ENCODE peak calls at places on chromosomes 11 and 22, in ten cellular contexts. C is heart right ventricle; B is esophagus squamous epithelium; I is spleen; L is kidney; E is upper lobe of right lung; J is CD8-positive, alpha-beta T cell; T is body of pancreas; V is mammary epithelial cell; Q is SJSA1. K is an unnamed sample.
A peak's percentile ranks its signal among the peaks of the same experiment; 100 is the strongest.

GRCh38 chr22:41825376-41825775 is 7.5 kb upstream of the SREBF2 start:
- DNase-seq in C (no peak), B (no peak), I (no peak), L (no peak), E (no peak), J (no peak), T (no peak), V (no peak), Q (no peak), K (no peak)

GRCh38 chr11:64253481-64253880 is 2.2 kb downstream of the PLCB3 start:
- DNase-seq in C (no peak), B (no peak), I (no peak), L (no peak), E (peak; percentile 61), J (no peak), T (peak; percentile 52), V (no peak), Q (no peak), K (no peak)

GRCh38 chr11:26993965-26994446 is at the start of gene FIBIN:
- DNase-seq in C (peak; percentile 24), B (no peak), I (peak; percentile 72), L (peak; percentile 79), E (no peak), J (no peak), T (peak; percentile 15), V (peak; percentile 34), Q (no peak), K (no peak)

GRCh38 chr22:45127866-45128265 is 35.9 kb upstream of the NUP50 start:
- DNase-seq in C (no peak), B (no peak), I (no peak), L (no peak), E (no peak), J (no peak), T (no peak), V (peak; percentile 36), Q (peak; percentile 83), K (no peak)

GRCh38 chr11:130478881-130479280 is 30.4 kb downstream of the ADAMTS15 start:
- DNase-seq in C (no peak), B (no peak), I (no peak), L (no peak), E (no peak), J (no peak), T (no peak), V (no peak), Q (no peak), K (no peak)

GRCh38 chr11:118142809-118143208 is 9.8 kb downstream of the SCN4B start:
- DNase-seq in C (no peak), B (no peak), I (peak; percentile 82), L (no peak), E (peak; percentile 54), J (no peak), T (no peak), V (no peak), Q (no peak), K (no peak)

GRCh38 chr11:73760066-73760679 is 701 bp downstream of the RAB6A start:
- DNase-seq in C (peak; percentile 56), B (no peak), I (no peak), L (peak; percentile 87), E (peak; percentile 81), J (no peak), T (peak; percentile 53), V (peak; percentile 18), Q (no peak), K (peak; percentile 6)

GRCh38 chr11:86248609-86249008 is 4.1 kb downstream of the EED start:
- DNase-seq in C (no peak), B (no peak), I (no peak), L (no peak), E (no peak), J (no peak), T (no peak), V (no peak), Q (no peak), K (no peak)

GRCh38 chr11:623999-624704 is 603 bp downstream of the CDHR5 start:
- DNase-seq in C (no peak), B (no peak), I (peak; percentile 52), L (peak; percentile 79), E (no peak), J (no peak), T (peak; percentile 42), V (peak; percentile 31), Q (no peak), K (no peak)

GRCh38 chr22:35785181-35785923 is 67.7 kb downstream of the APOL5 start:
- DNase-seq in C (no peak), B (no peak), I (no peak), L (no peak), E (no peak), J (no peak), T (no peak), V (peak; percentile 10), Q (no peak), K (no peak)

GRCh38 chr22:30830907-30831306 is 136.2 kb downstream of the OSBP2 start:
- DNase-seq in C (no peak), B (no peak), I (no peak), L (no peak), E (no peak), J (no peak), T (peak; percentile 31), V (peak; percentile 97), Q (peak; percentile 84), K (no peak)

GRCh38 chr11:120499859-120500258 is 11.7 kb upstream of the GRIK4 start:
- DNase-seq in C (no peak), B (no peak), I (no peak), L (no peak), E (no peak), J (no peak), T (no peak), V (no peak), Q (no peak), K (no peak)
- H3K4me3 ChIP-seq in C (no peak overlapping the region), B (no peak overlapping the region), I (no peak overlapping the region), L (no peak overlapping the region), E (no peak overlapping the region), J (no peak overlapping the region), T (no peak overlapping the region), V (no peak overlapping the region), Q (no peak overlapping the region), K (no peak overlapping the region)

GRCh38 chr22:47384977-47385376 is 622.5 kb downstream of the TBC1D22A start:
- DNase-seq in C (no peak), B (no peak), I (peak; percentile 23), L (no peak), E (peak; percentile 45), J (no peak), T (peak; percentile 2), V (no peak), Q (no peak), K (no peak)
- H3K9me3 ChIP-seq in C (no peaks in the 10 kb centered on the region), B (no peaks in the 10 kb centered on the region), I (no peaks in the 10 kb centered on the region), L (no peaks in the 10 kb centered on the region), E (no peaks in the 10 kb centered on the region), J (no peaks in the 10 kb centered on the region), T (no peaks in the 10 kb centered on the region), V (peaks cover 43% of the 10 kb centered on the region), Q (no peaks in the 10 kb centered on the region), K (no peaks in the 10 kb centered on the region)

GRCh38 chr11:16191212-16191851 is 165.0 kb downstream of the SOX6 start:
- DNase-seq in C (no peak), B (no peak), I (no peak), L (no peak), E (peak; percentile 46), J (no peak), T (no peak), V (no peak), Q (no peak), K (no peak)
- H3K27ac ChIP-seq in C (no peak overlapping the region), B (no peak overlapping the region), I (peak overlapping the region; percentile 37), L (no peak overlapping the region), E (no peak overlapping the region), J (no peak overlapping the region), T (no peak overlapping the region), V (no peak overlapping the region), Q (no peak overlapping the region), K (no peak overlapping the region)

GRCh38 chr11:74951241-74951640 is 2.2 kb downstream of the SPCS2 start:
- DNase-seq in C (no peak), B (no peak), I (no peak), L (no peak), E (no peak), J (no peak), T (no peak), V (no peak), Q (no peak), K (no peak)

GRCh38 chr11:74954199-74954598 is 5.1 kb downstream of the SPCS2 start:
- DNase-seq in C (no peak), B (no peak), I (no peak), L (no peak), E (no peak), J (no peak), T (no peak), V (no peak), Q (no peak), K (no peak)

GRCh38 chr11:74952752-74953151 is 3.7 kb downstream of the SPCS2 start:
- DNase-seq in C (no peak), B (no peak), I (no peak), L (no peak), E (no peak), J (no peak), T (no peak), V (no peak), Q (no peak), K (no peak)

GRCh38 chr11:74956387-74956786 is 7.3 kb downstream of the SPCS2 start:
- DNase-seq in C (no peak), B (no peak), I (no peak), L (no peak), E (no peak), J (no peak), T (no peak), V (no peak), Q (no peak), K (no peak)

GRCh38 chr11:74953448-74953847 is 4.4 kb downstream of the SPCS2 start:
- DNase-seq in C (no peak), B (no peak), I (no peak), L (no peak), E (no peak), J (no peak), T (no peak), V (no peak), Q (no peak), K (no peak)
- H3K4me3 ChIP-seq in C (no peak overlapping the region), B (no peak overlapping the region), I (no peak overlapping the region), L (no peak overlapping the region), E (no peak overlapping the region), J (no peak overlapping the region), T (no peak overlapping the region), V (no peak overlapping the region), Q (no peak overlapping the region), K (no peak overlapping the region)

GRCh38 chr22:19793656-19794310 is 33.2 kb downstream of the TBX1 start:
- DNase-seq in C (no peak), B (no peak), I (no peak), L (no peak), E (no peak), J (no peak), T (no peak), V (no peak), Q (no peak), K (no peak)
- H3K9me3 ChIP-seq in C (no peaks in the 10 kb centered on the region), B (no peaks in the 10 kb centered on the region), I (no peaks in the 10 kb centered on the region), L (no peaks in the 10 kb centered on the region), E (no peaks in the 10 kb centered on the region), J (no peaks in the 10 kb centered on the region), T (no peaks in the 10 kb centered on the region), V (no peaks in the 10 kb centered on the region), Q (peaks cover 8% of the 10 kb centered on the region), K (no peaks in the 10 kb centered on the region)